ENCODE peak calls at places on chromosome X, in five cellular contexts. One of them, this sample, is unnamed.

GRCh38 chrX:7083468-7084396 is 63.8 kb upstream of the STS start:
- DNase-seq in skeletal muscle cell: peak
- DNase-seq in M059J: peak
- DNase-seq in HFF-Myc: peak
- DNase-seq in left lobe of liver: no peak
- DNase-seq in this sample: no peak

GRCh38 chrX:121871122-121871521 is 823.7 kb downstream of the GLUD2 start:
- DNase-seq in left lobe of liver: no peak
- DNase-seq in skeletal muscle cell: no peak
- DNase-seq in M059J: no peak
- DNase-seq in HFF-Myc: no peak
- DNase-seq in this sample: no peak

GRCh38 chrX:109475174-109475891 is 6.6 kb downstream of the GUCY2F start:
- DNase-seq in skeletal muscle cell: no peak
- DNase-seq in M059J: peak
- DNase-seq in left lobe of liver: peak
- DNase-seq in HFF-Myc: no peak
- DNase-seq in this sample: no peak

GRCh38 chrX:136778020-136778419 is 2.7 kb downstream of the ARHGEF6 start:
- DNase-seq in M059J: peak
- DNase-seq in HFF-Myc: no peak
- DNase-seq in left lobe of liver: no peak
- DNase-seq in skeletal muscle cell: no peak
- DNase-seq in this sample: no peak

GRCh38 chrX:79413009-79413408 is 45.9 kb upstream of the ITM2A start:
- DNase-seq in skeletal muscle cell: no peak
- DNase-seq in M059J: no peak
- DNase-seq in left lobe of liver: no peak
- DNase-seq in HFF-Myc: no peak
- DNase-seq in this sample: no peak

GRCh38 chrX:142251665-142252064 is 46.6 kb upstream of the MAGEC2 start:
- DNase-seq in M059J: peak
- DNase-seq in HFF-Myc: no peak
- DNase-seq in left lobe of liver: no peak
- DNase-seq in skeletal muscle cell: no peak
- DNase-seq in this sample: no peak

GRCh38 chrX:97847885-97848679 is 964.4 kb downstream of the RPA4 start:
- DNase-seq in M059J: no peak
- DNase-seq in HFF-Myc: no peak
- DNase-seq in skeletal muscle cell: no peak
- DNase-seq in left lobe of liver: no peak
- DNase-seq in this sample: no peak

GRCh38 chrX:14673764-14674163 is 144.4 kb downstream of the GLRA2 start:
- DNase-seq in M059J: peak
- DNase-seq in left lobe of liver: no peak
- DNase-seq in skeletal muscle cell: peak
- DNase-seq in HFF-Myc: peak
- DNase-seq in this sample: no peak

GRCh38 chrX:71365356-71365875 is 741 bp upstream of the TAF1 start:
- DNase-seq in skeletal muscle cell: no peak
- DNase-seq in left lobe of liver: no peak
- DNase-seq in HFF-Myc: no peak
- DNase-seq in M059J: no peak
- DNase-seq in this sample: no peak

GRCh38 chrX:66200050-66200664 is 36.1 kb downstream of the HEPH start:
- DNase-seq in left lobe of liver: no peak
- DNase-seq in M059J: no peak
- DNase-seq in HFF-Myc: no peak
- DNase-seq in skeletal muscle cell: no peak
- DNase-seq in this sample: no peak

GRCh38 chrX:118521435-118521834 is 25.8 kb downstream of the DOCK11 start:
- DNase-seq in left lobe of liver: no peak
- DNase-seq in M059J: peak
- DNase-seq in skeletal muscle cell: no peak
- DNase-seq in HFF-Myc: no peak
- DNase-seq in this sample: no peak

GRCh38 chrX:41695464-41695863 is 6.7 kb downstream of the GPR34 start:
- DNase-seq in M059J: peak
- DNase-seq in skeletal muscle cell: no peak
- DNase-seq in HFF-Myc: no peak
- DNase-seq in left lobe of liver: no peak
- DNase-seq in this sample: no peak

GRCh38 chrX:100264200-100264599 is 145.9 kb downstream of the PCDH19 start:
- DNase-seq in HFF-Myc: no peak
- DNase-seq in M059J: no peak
- DNase-seq in left lobe of liver: no peak
- DNase-seq in skeletal muscle cell: no peak
- DNase-seq in this sample: no peak

GRCh38 chrX:56795309-56795868 is 66.3 kb downstream of the NBDY start:
- DNase-seq in M059J: no peak
- DNase-seq in HFF-Myc: no peak
- DNase-seq in skeletal muscle cell: no peak
- DNase-seq in left lobe of liver: no peak
- DNase-seq in this sample: no peak

GRCh38 chrX:51641421-51642021 is 22.8 kb upstream of the CENPVL3 start:
- DNase-seq in HFF-Myc: peak
- DNase-seq in left lobe of liver: no peak
- DNase-seq in M059J: peak
- DNase-seq in skeletal muscle cell: peak
- DNase-seq in this sample: no peak

GRCh38 chrX:30992381-30992904 is 79.4 kb downstream of the FTHL17 start:
- DNase-seq in left lobe of liver: no peak
- DNase-seq in HFF-Myc: no peak
- DNase-seq in skeletal muscle cell: no peak
- DNase-seq in M059J: peak
- DNase-seq in this sample: no peak

GRCh38 chrX:153459976-153460375 is 10.4 kb downstream of the HAUS7 start:
- DNase-seq in left lobe of liver: no peak
- DNase-seq in M059J: peak
- DNase-seq in HFF-Myc: no peak
- DNase-seq in skeletal muscle cell: no peak
- DNase-seq in this sample: no peak

GRCh38 chrX:30906726-30907125 is 17.7 kb upstream of the TAB3 start:
- DNase-seq in HFF-Myc: no peak
- DNase-seq in left lobe of liver: no peak
- DNase-seq in skeletal muscle cell: no peak
- DNase-seq in M059J: peak
- DNase-seq in this sample: no peak

GRCh38 chrX:20412871-20413486 is 146.3 kb upstream of the RPS6KA3 start:
- DNase-seq in HFF-Myc: no peak
- DNase-seq in left lobe of liver: no peak
- DNase-seq in skeletal muscle cell: no peak
- DNase-seq in M059J: no peak
- DNase-seq in this sample: peak

GRCh38 chrX:23773601-23774175 is 9.3 kb upstream of the SAT1 start:
- DNase-seq in HFF-Myc: no peak
- DNase-seq in left lobe of liver: no peak
- DNase-seq in skeletal muscle cell: no peak
- DNase-seq in M059J: peak
- DNase-seq in this sample: no peak

GRCh38 chrX:154325541-154325940 is 29.9 kb downstream of the TKTL1 start:
- DNase-seq in HFF-Myc: no peak
- DNase-seq in M059J: peak
- DNase-seq in left lobe of liver: no peak
- DNase-seq in skeletal muscle cell: no peak
- DNase-seq in this sample: no peak

GRCh38 chrX:39877919-39878318 is 219.8 kb downstream of the BCOR start:
- DNase-seq in HFF-Myc: no peak
- DNase-seq in left lobe of liver: no peak
- DNase-seq in skeletal muscle cell: no peak
- DNase-seq in M059J: no peak
- DNase-seq in this sample: no peak

GRCh38 chrX:23524467-23524866 is 142.8 kb upstream of the PRDX4 start:
- DNase-seq in HFF-Myc: no peak
- DNase-seq in skeletal muscle cell: no peak
- DNase-seq in left lobe of liver: no peak
- DNase-seq in M059J: no peak
- DNase-seq in this sample: no peak

GRCh38 chrX:19964017-19964710 is 26.7 kb downstream of the BCLAF3 start:
- DNase-seq in M059J: peak
- DNase-seq in left lobe of liver: no peak
- DNase-seq in HFF-Myc: no peak
- DNase-seq in skeletal muscle cell: no peak
- DNase-seq in this sample: no peak

GRCh38 chrX:124414281-124414680 is 67.9 kb downstream of the SH2D1A start:
- DNase-seq in HFF-Myc: no peak
- DNase-seq in left lobe of liver: no peak
- DNase-seq in skeletal muscle cell: no peak
- DNase-seq in M059J: no peak
- DNase-seq in this sample: no peak

GRCh38 chrX:96182366-96182765 is 502.3 kb upstream of the DIAPH2 start:
- DNase-seq in M059J: no peak
- DNase-seq in skeletal muscle cell: peak
- DNase-seq in left lobe of liver: no peak
- DNase-seq in HFF-Myc: no peak
- DNase-seq in this sample: no peak

GRCh38 chrX:136162827-136163427 is 15.6 kb downstream of the FHL1 start:
- DNase-seq in M059J: peak
- DNase-seq in HFF-Myc: no peak
- DNase-seq in skeletal muscle cell: no peak
- DNase-seq in left lobe of liver: peak
- DNase-seq in this sample: peak

GRCh38 chrX:55099162-55099561 is 10.3 kb downstream of the PAGE2 start:
- DNase-seq in skeletal muscle cell: no peak
- DNase-seq in M059J: no peak
- DNase-seq in HFF-Myc: no peak
- DNase-seq in left lobe of liver: no peak
- DNase-seq in this sample: no peak

GRCh38 chrX:67094061-67094460 is 449.8 kb upstream of the AR start:
- DNase-seq in HFF-Myc: no peak
- DNase-seq in skeletal muscle cell: no peak
- DNase-seq in left lobe of liver: no peak
- DNase-seq in M059J: no peak
- DNase-seq in this sample: no peak

GRCh38 chrX:134694935-134695334 is 36.7 kb upstream of the PLAC1 start:
- DNase-seq in M059J: peak
- DNase-seq in left lobe of liver: no peak
- DNase-seq in HFF-Myc: no peak
- DNase-seq in skeletal muscle cell: no peak
- DNase-seq in this sample: no peak

GRCh38 chrX:155880586-155881157 is 473 bp upstream of the VAMP7 start:
- DNase-seq in left lobe of liver: no peak
- DNase-seq in M059J: peak
- DNase-seq in skeletal muscle cell: no peak
- DNase-seq in HFF-Myc: no peak
- DNase-seq in this sample: no peak

GRCh38 chrX:100649550-100650356 is 5.8 kb downstream of the SRPX2 start:
- DNase-seq in skeletal muscle cell: peak
- DNase-seq in left lobe of liver: peak
- DNase-seq in HFF-Myc: peak
- DNase-seq in M059J: peak
- DNase-seq in this sample: peak

GRCh38 chrX:110407910-110408545 is 49.4 kb downstream of the RTL9 start:
- DNase-seq in skeletal muscle cell: no peak
- DNase-seq in HFF-Myc: no peak
- DNase-seq in M059J: peak
- DNase-seq in left lobe of liver: no peak
- DNase-seq in this sample: no peak

GRCh38 chrX:134622056-134622812 is 36.0 kb downstream of the PLAC1 start:
- DNase-seq in M059J: peak
- DNase-seq in skeletal muscle cell: peak
- DNase-seq in HFF-Myc: peak
- DNase-seq in left lobe of liver: no peak
- DNase-seq in this sample: peak

GRCh38 chrX:120452131-120452530 is 17.0 kb downstream of the LAMP2 start:
- DNase-seq in M059J: peak
- DNase-seq in left lobe of liver: no peak
- DNase-seq in HFF-Myc: no peak
- DNase-seq in skeletal muscle cell: no peak
- DNase-seq in this sample: no peak

GRCh38 chrX:110006826-110007375 is 4.0 kb downstream of the TMEM164 start:
- DNase-seq in skeletal muscle cell: no peak
- DNase-seq in M059J: peak
- DNase-seq in left lobe of liver: no peak
- DNase-seq in HFF-Myc: no peak
- DNase-seq in this sample: no peak